ENCODE peak calls at places on chromosome 7, in seven cellular contexts. X, Q, G, L, W, J and E are unnamed samples.

GRCh38 chr7:67438174-67438837 is 441.7 kb downstream of the TYW1 start:
- DNase-seq in Q (no peak), L (no peak), X (no peak), J (no peak), G (no peak), W (no peak), E (no peak)

GRCh38 chr7:66517212-66517909 is 111.3 kb upstream of the KCTD7 start:
- DNase-seq in J (no peak), W (no peak), X (peak), G (no peak), L (no peak), Q (no peak), E (no peak)

GRCh38 chr7:144834516-144835165 is 1.2 kb downstream of the TPK1 start:
- DNase-seq in L (no peak), X (no peak), W (no peak), J (peak), G (no peak), Q (no peak), E (peak)

GRCh38 chr7:140656548-140657515 is 15.9 kb upstream of the ADCK2 start:
- DNase-seq in X (peak), L (no peak), J (peak), W (peak), G (no peak), Q (peak), E (peak)

GRCh38 chr7:115782716-115783460 is 247.7 kb downstream of the TFEC start:
- DNase-seq in J (peak), W (no peak), Q (no peak), L (no peak), G (no peak), X (no peak), E (peak)

GRCh38 chr7:19117081-19117869 is at the start of gene TWIST1:
- DNase-seq in W (peak), X (peak), Q (peak), G (no peak), L (peak), J (peak), E (peak)

GRCh38 chr7:92904292-92905131 is 68.1 kb upstream of the CDK6 start:
- DNase-seq in J (peak), Q (peak), X (peak), G (peak), L (no peak), W (peak), E (peak)

GRCh38 chr7:154879629-154880028 is 123.3 kb downstream of the PAXIP1 start:
- DNase-seq in Q (no peak), J (no peak), L (no peak), X (no peak), W (no peak), G (no peak), E (no peak)

GRCh38 chr7:121153411-121153810 is 164.9 kb downstream of the CPED1 start:
- DNase-seq in G (no peak), Q (no peak), W (no peak), J (no peak), L (no peak), X (no peak), E (no peak)

DNA sequence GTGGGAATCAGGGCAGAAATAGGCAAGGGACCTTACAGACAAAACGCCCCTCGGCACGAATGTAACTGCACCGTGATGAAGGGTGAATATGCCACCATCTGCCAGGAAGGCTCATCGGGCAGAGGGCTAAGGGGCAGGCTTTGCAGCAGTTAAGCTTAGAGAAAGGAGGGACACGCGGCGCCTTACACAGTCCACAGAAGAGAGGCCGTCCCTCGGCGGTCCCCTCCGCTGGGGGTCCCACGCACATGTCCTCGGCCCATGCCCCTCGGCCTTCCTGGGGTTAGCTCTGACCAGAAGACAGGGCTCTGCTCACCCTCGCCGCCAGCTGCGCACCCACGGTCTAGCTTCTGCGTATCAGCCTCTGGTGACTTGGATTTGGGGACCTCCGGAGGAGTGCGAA is 141.1 kb downstream of the DYNC2I1 start:
- DNase-seq in W (no peak), L (no peak), G (no peak), J (no peak), X (no peak), Q (no peak), E (no peak)
- H3K4me3 ChIP-seq in W (no peak), L (peak), G (no peak), J (no peak), X (no peak), Q (no peak), E (no peak)

GRCh38 chr7:3695602-3696001 is 394.6 kb downstream of the SDK1 start:
- DNase-seq in X (peak), Q (peak), L (no peak), W (no peak), G (no peak), J (no peak), E (peak)
- TF ChIP-seq CTCF in X (peak), Q (peak), L (no peak), W (no peak), G (no peak), J (no peak), E (peak)

GRCh38 chr7:47540387-47541093 is 41.4 kb downstream of the TNS3 start:
- DNase-seq in W (no peak), G (no peak), J (no peak), X (no peak), L (no peak), Q (no peak), E (no peak)
- H3K4me3 ChIP-seq in W (no peak), G (no peak), J (no peak), X (no peak), L (no peak), Q (no peak), E (no peak)

GRCh38 chr7:50822716-50823115 is 40.0 kb upstream of the GRB10 start:
- DNase-seq in J (peak), Q (peak), L (no peak), X (no peak), G (no peak), W (no peak), E (no peak)

GRCh38 chr7:50826371-50827172 is 43.9 kb upstream of the GRB10 start:
- DNase-seq in L (no peak), W (peak), Q (peak), G (no peak), X (peak), J (peak), E (peak)

GRCh38 chr7:50824882-50825281 is 42.2 kb upstream of the GRB10 start:
- DNase-seq in J (no peak), X (peak), W (no peak), L (no peak), G (no peak), Q (peak), E (no peak)

GRCh38 chr7:50828801-50829200 is 46.1 kb upstream of the GRB10 start:
- DNase-seq in Q (no peak), W (no peak), L (no peak), J (no peak), G (no peak), X (no peak), E (no peak)

DNA sequence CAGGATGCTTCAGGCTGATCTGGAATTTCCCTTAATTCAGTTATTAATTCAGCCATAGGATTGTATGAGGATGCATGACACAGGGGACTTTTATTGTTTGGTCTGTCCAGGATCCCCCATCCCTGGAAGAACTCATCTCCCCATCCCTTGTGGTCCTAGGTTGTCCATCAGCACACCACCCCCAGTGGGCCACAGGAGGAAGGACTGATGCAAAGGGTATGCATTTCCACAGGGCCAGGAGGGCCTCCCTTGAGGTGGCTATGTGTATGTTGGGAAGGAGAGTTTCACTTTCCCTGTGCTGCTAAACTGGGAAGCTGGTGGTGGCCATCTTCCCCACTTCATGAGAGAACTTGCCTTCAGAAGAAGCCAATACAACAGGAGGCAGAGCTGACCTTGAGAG is 44.6 kb upstream of the GRB10 start:
- DNase-seq in L (no peak), J (no peak), W (no peak), Q (no peak), X (no peak), G (no peak), E (no peak)
- TF ChIP-seq CTCF in L (no peak), J (no peak), W (no peak), Q (peak), X (no peak), G (no peak), E (no peak)

DNA sequence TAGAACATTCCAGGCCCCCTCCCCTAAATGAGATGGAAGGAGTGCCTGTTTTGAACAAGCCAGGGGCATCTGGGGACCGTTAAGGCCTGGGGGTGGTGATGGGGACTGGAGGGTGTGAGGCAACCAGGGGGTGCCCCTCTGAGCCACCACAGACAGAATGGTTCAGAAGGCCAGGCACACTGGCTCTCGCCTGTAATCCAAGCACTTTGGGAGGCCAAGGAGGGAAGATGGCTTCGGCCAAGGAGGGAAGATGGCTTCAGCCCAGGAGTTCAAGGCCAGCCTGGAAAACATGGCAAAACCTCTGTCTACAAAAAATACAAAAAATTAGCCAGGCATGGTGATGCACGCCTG is 173.2 kb upstream of the TNRC18 start:
- DNase-seq in X (no peak), W (no peak), G (no peak), Q (no peak), J (no peak), L (no peak), E (no peak)
- H3K4me3 ChIP-seq in X (peak), W (peak), G (no peak), Q (peak), J (peak), L (peak), E (no peak)

GRCh38 chr7:100053201-100053600 is 3.6 kb downstream of the ZSCAN21 start:
- DNase-seq in G (no peak), W (peak), J (peak), X (peak), L (no peak), Q (peak), E (peak)
- TF ChIP-seq CTCF in G (no peak), W (peak), J (no peak), X (peak), L (no peak), Q (peak), E (peak)

GRCh38 chr7:112399501-112399900 is 50.8 kb upstream of the IFRD1 start:
- DNase-seq in G (no peak), L (no peak), W (no peak), J (peak), Q (no peak), X (no peak), E (peak)

GRCh38 chr7:112395893-112396292 is 54.4 kb upstream of the IFRD1 start:
- DNase-seq in W (no peak), J (no peak), X (no peak), L (no peak), Q (no peak), G (no peak), E (no peak)

GRCh38 chr7:112395411-112395810 is 54.8 kb upstream of the IFRD1 start:
- DNase-seq in J (no peak), X (no peak), L (no peak), Q (no peak), G (no peak), W (no peak), E (no peak)

GRCh38 chr7:112400141-112400540 is 50.1 kb upstream of the IFRD1 start:
- DNase-seq in G (no peak), J (peak), Q (peak), X (no peak), W (no peak), L (no peak), E (peak)

DNA sequence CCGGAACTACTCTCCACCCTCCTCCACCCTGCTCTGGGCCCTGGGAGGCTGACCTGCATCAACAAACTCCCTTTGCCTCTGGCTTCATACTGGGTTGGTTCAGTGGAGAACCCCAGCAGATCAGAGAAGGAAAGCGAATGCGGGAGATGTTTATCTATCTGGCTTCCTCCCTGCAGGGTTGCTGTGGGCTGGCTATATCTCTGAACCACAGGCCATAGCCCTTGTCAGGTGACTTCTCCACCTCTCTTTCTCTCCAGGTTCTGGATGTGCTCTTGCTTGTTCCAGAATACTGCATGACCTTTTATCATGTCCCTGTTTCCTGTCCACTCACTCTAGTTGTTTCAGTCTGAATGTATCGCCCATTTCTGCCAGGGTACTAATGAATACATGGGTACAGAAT is 51.7 kb upstream of the IFRD1 start:
- DNase-seq in L (no peak), J (no peak), W (no peak), X (no peak), G (no peak), Q (no peak), E (peak)
- H3K4me3 ChIP-seq in L (no peak), J (no peak), W (no peak), X (no peak), G (no peak), Q (no peak), E (no peak)

GRCh38 chr7:519429-519973 is at the start of gene PDGFA:
- DNase-seq in L (no peak), W (no peak), Q (peak), X (peak), G (no peak), J (peak), E (peak)
- TF ChIP-seq CTCF in L (no peak), W (no peak), Q (no peak), X (no peak), G (no peak), J (no peak), E (no peak)

GRCh38 chr7:30851651-30852359 is 59.8 kb upstream of the AQP1 start:
- DNase-seq in G (no peak), X (no peak), L (no peak), W (no peak), J (peak), Q (no peak), E (no peak)
- H3K4me3 ChIP-seq in G (no peak), X (no peak), L (no peak), W (no peak), J (peak), Q (no peak), E (no peak)

GRCh38 chr7:112419543-112420130 is 30.6 kb upstream of the IFRD1 start:
- DNase-seq in W (no peak), G (no peak), Q (no peak), X (no peak), L (no peak), J (no peak), E (no peak)

GRCh38 chr7:112411186-112411795 is 39.0 kb upstream of the IFRD1 start:
- DNase-seq in L (no peak), X (peak), W (no peak), J (peak), Q (peak), G (no peak), E (peak)

GRCh38 chr7:112416127-112416526 is 34.1 kb upstream of the IFRD1 start:
- DNase-seq in Q (no peak), L (no peak), J (peak), G (no peak), W (no peak), X (no peak), E (peak)

GRCh38 chr7:112410087-112410486 is 40.2 kb upstream of the IFRD1 start:
- DNase-seq in G (no peak), Q (peak), J (peak), W (no peak), L (no peak), X (no peak), E (peak)

DNA sequence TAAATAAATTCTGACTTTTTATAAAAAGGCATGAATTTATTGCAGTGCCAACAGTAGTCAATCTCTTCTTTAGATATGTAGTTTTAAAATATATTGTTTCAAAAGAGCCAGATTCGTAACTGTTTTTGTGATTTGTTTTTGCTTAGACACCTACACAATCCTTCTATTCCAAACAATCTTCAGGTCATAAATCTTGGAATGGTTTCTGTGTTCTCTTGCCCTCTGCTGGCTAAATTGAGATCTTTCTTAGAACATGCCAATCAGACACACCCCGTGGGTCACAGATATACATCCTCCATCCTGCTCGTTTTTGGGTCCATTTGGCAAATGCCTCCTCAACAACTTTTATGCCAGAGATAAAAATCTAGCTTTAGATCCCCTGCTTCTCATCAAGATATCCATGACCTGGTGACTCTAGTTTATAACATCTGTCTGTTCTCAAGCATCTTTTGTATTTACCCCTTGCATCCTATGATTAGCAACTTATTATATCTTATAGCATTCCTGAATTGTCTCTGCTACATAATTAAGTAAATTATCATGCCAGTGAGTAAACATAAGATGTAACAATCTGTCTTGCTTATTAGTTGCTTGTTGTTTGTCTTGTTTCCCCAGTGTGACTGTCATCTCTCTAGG is 35.3 kb upstream of the IFRD1 start:
- DNase-seq in J (peak), G (no peak), Q (peak), W (no peak), L (no peak), X (peak), E (peak)
- TF ChIP-seq CTCF in J (peak), G (no peak), Q (peak), W (peak), L (peak), X (peak), E (peak)